ENCODE peak calls at places on chromosomes 16 and 17, in six cellular contexts. L is dorsolateral prefrontal cortex; F is NCI-H1694 treated with DMSO at 0.1 percent for 48 hours; W is stimulated activated CD8-positive, alpha-beta memory T cell treated with anti-CD3 and anti-CD28 coated beads, Interleukin-12 subunit alpha, Interleukin-12 subunit beta, amount 100 ng/mL, for 1 hour; K is T-helper 1 cell; B is T1000. N is an unnamed sample.

GRCh38 chr16:68311316-68311620 is 449 bp downstream of the PRMT7 start:
- DNase-seq in L (no peak), F (no peak), W (no peak), K (no peak), B (no peak), N (no peak)

GRCh38 chr16:28000314-28000713 is 63.2 kb downstream of the GSG1L start:
- DNase-seq in L (no peak), F (peak; percentile 13), W (no peak), K (no peak), B (no peak), N (no peak)

GRCh38 chr16:8571061-8571596 is 19.2 kb downstream of the TMEM114 start:
- DNase-seq in L (no peak), F (no peak), W (no peak), K (no peak), B (no peak), N (no peak)

GRCh38 chr17:64470676-64471075 is 21.8 kb downstream of the MILR1 start:
- DNase-seq in L (no peak), F (no peak), W (no peak), K (no peak), B (no peak), N (no peak)

GRCh38 chr16:2715519-2715918 is 4.5 kb downstream of the PRSS27 start:
- DNase-seq in L (no peak), F (no peak), W (peak; percentile 69), K (peak; percentile 71), B (no peak), N (no peak)

GRCh38 chr17:16448490-16448889 is 33.1 kb downstream of the TRPV2 start:
- DNase-seq in L (no peak), F (no peak), W (no peak), K (no peak), B (no peak), N (no peak)

GRCh38 chr17:59827721-59828477 is 64.8 kb downstream of the TUBD1 start:
- DNase-seq in L (no peak), F (no peak), W (no peak), K (no peak), B (no peak), N (peak; percentile 79)

GRCh38 chr17:9987779-9988585 is 82.9 kb upstream of the RCVRN start:
- DNase-seq in L (peak; percentile 27), F (no peak), W (no peak), K (no peak), B (no peak), N (no peak)

GRCh38 chr16:17281052-17281451 is 189.7 kb downstream of the XYLT1 start:
- DNase-seq in L (no peak), F (no peak), W (no peak), K (no peak), B (no peak), N (no peak)

GRCh38 chr16:4909825-4910224 is 27.1 kb downstream of the PPL start:
- DNase-seq in L (no peak), F (no peak), W (no peak), K (no peak), B (no peak), N (no peak)

GRCh38 chr16:14240216-14240843 is 169.2 kb downstream of the MRTFB start:
- DNase-seq in L (no peak), F (no peak), W (no peak), K (no peak), B (no peak), N (no peak)

GRCh38 chr16:85665929-85666328 is 22.8 kb downstream of the GINS2 start:
- DNase-seq in L (no peak), F (no peak), W (no peak), K (no peak), B (no peak), N (no peak)

GRCh38 chr17:73482674-73483293 is 161.5 kb downstream of the SDK2 start:
- DNase-seq in L (no peak), F (no peak), W (no peak), K (no peak), B (no peak), N (no peak)

GRCh38 chr17:74390680-74391653 is 23.7 kb downstream of the GPR142 start:
- DNase-seq in L (no peak), F (no peak), W (no peak), K (no peak), B (no peak), N (no peak)

GRCh38 chr16:9772526-9772925 is 409.7 kb downstream of the GRIN2A start:
- DNase-seq in L (no peak), F (no peak), W (no peak), K (no peak), B (no peak), N (no peak)

N was measured in PC-9.